ENCODE peak calls at places on chromosomes 5 and 9, in five cellular contexts. Z, N, T, H and K are unnamed samples.

GRCh38 chr5:10333154-10334006 is 20.1 kb upstream of the MARCHF6 start:
- DNase-seq in Z (peak), N (no peak), T (no peak), H (peak), K (peak)

GRCh38 chr5:83126501-83126900 is 49.2 kb downstream of the XRCC4 start:
- DNase-seq in Z (no peak), N (no peak), T (no peak), H (no peak), K (no peak)

GRCh38 chr5:176661676-176662075 is 14.4 kb downstream of the TSPAN17 start:
- DNase-seq in Z (no peak), N (no peak), T (no peak), H (no peak), K (no peak)

GRCh38 chr5:115333164-115333563 is 36.7 kb upstream of the CCDC112 start:
- DNase-seq in Z (no peak), N (peak), T (no peak), H (no peak), K (peak)

GRCh38 chr5:136242136-136242535 is 49.2 kb upstream of the SMIM32 start:
- DNase-seq in Z (no peak), N (no peak), T (no peak), H (no peak), K (no peak)

GRCh38 chr9:113628621-113629020 is 165.1 kb downstream of the RGS3 start:
- DNase-seq in Z (no peak), N (no peak), T (no peak), H (peak), K (no peak)

GRCh38 chr5:115190388-115190787 is 20.7 kb upstream of the TRIM36 start:
- DNase-seq in Z (no peak), N (no peak), T (no peak), H (no peak), K (no peak)

GRCh38 chr5:171604195-171604594 is 181.4 kb upstream of the SMIM23 start:
- DNase-seq in Z (no peak), N (no peak), T (no peak), H (no peak), K (no peak)

GRCh38 chr9:91411096-91411771 is 12.4 kb downstream of the NFIL3 start:
- DNase-seq in Z (no peak), N (no peak), T (no peak), H (no peak), K (no peak)

GRCh38 chr9:87063246-87063645 is 115.9 kb upstream of the GAS1 start:
- DNase-seq in Z (no peak), N (peak), T (no peak), H (no peak), K (peak)